ENCODE peak calls at places on chromosomes 3 and 15, in nine cellular contexts. One of them, this sample, is unnamed.

GRCh38 chr15:98063311-98063710 is 102.8 kb downstream of the ARRDC4 start:
- DNase-seq in progenitor cell of endocrine pancreas: no peak
- DNase-seq in astrocyte: peak
- DNase-seq in amygdala: no peak
- DNase-seq in GM12878: no peak
- DNase-seq in posterior cingulate gyrus: no peak
- DNase-seq in spleen: no peak
- DNase-seq in D341Med: no peak
- DNase-seq in T-helper 2 cell: no peak
- DNase-seq in this sample: no peak

GRCh38 chr3:136954246-136954645 is 3.5 kb upstream of the IL20RB start:
- DNase-seq in D341Med: no peak
- DNase-seq in T-helper 2 cell: no peak
- DNase-seq in progenitor cell of endocrine pancreas: no peak
- DNase-seq in posterior cingulate gyrus: no peak
- DNase-seq in astrocyte: peak
- DNase-seq in amygdala: no peak
- DNase-seq in spleen: no peak
- DNase-seq in GM12878: no peak
- DNase-seq in this sample: no peak

GRCh38 chr3:123610331-123610730 is 25.5 kb upstream of the HACD2 start:
- DNase-seq in spleen: no peak
- DNase-seq in D341Med: no peak
- DNase-seq in astrocyte: no peak
- DNase-seq in amygdala: no peak
- DNase-seq in posterior cingulate gyrus: no peak
- DNase-seq in progenitor cell of endocrine pancreas: no peak
- DNase-seq in T-helper 2 cell: no peak
- DNase-seq in GM12878: no peak
- DNase-seq in this sample: no peak

GRCh38 chr15:20340331-20340811 is 201.2 kb downstream of the GOLGA6L6 start:
- DNase-seq in T-helper 2 cell: no peak
- DNase-seq in D341Med: peak
- DNase-seq in posterior cingulate gyrus: peak
- DNase-seq in spleen: peak
- DNase-seq in progenitor cell of endocrine pancreas: peak
- DNase-seq in amygdala: no peak
- DNase-seq in GM12878: no peak
- DNase-seq in astrocyte: no peak
- DNase-seq in this sample: peak

GRCh38 chr3:137061186-137061585 is 103.4 kb downstream of the IL20RB start:
- DNase-seq in posterior cingulate gyrus: no peak
- DNase-seq in spleen: no peak
- DNase-seq in amygdala: no peak
- DNase-seq in astrocyte: no peak
- DNase-seq in GM12878: no peak
- DNase-seq in T-helper 2 cell: no peak
- DNase-seq in D341Med: no peak
- DNase-seq in progenitor cell of endocrine pancreas: no peak
- DNase-seq in this sample: no peak

GRCh38 chr3:158801200-158801599 is 654 bp upstream of the MFSD1 start:
- DNase-seq in posterior cingulate gyrus: no peak
- DNase-seq in T-helper 2 cell: no peak
- DNase-seq in D341Med: no peak
- DNase-seq in spleen: no peak
- DNase-seq in progenitor cell of endocrine pancreas: no peak
- DNase-seq in GM12878: no peak
- DNase-seq in amygdala: no peak
- DNase-seq in astrocyte: no peak
- DNase-seq in this sample: no peak

GRCh38 chr15:50940506-50940905 is 32.0 kb downstream of the AP4E1 start:
- DNase-seq in D341Med: no peak
- DNase-seq in progenitor cell of endocrine pancreas: no peak
- DNase-seq in GM12878: no peak
- DNase-seq in astrocyte: peak
- DNase-seq in posterior cingulate gyrus: no peak
- DNase-seq in spleen: no peak
- DNase-seq in amygdala: no peak
- DNase-seq in T-helper 2 cell: no peak
- DNase-seq in this sample: no peak

GRCh38 chr15:78353093-78353492 is 12.9 kb downstream of the CRABP1 start:
- DNase-seq in D341Med: no peak
- DNase-seq in T-helper 2 cell: peak
- DNase-seq in spleen: no peak
- DNase-seq in progenitor cell of endocrine pancreas: no peak
- DNase-seq in amygdala: no peak
- DNase-seq in posterior cingulate gyrus: no peak
- DNase-seq in astrocyte: no peak
- DNase-seq in GM12878: peak
- DNase-seq in this sample: no peak

GRCh38 chr15:97177135-97177704 is 783.3 kb upstream of the ARRDC4 start:
- DNase-seq in D341Med: no peak
- DNase-seq in progenitor cell of endocrine pancreas: peak
- DNase-seq in amygdala: no peak
- DNase-seq in GM12878: no peak
- DNase-seq in spleen: no peak
- DNase-seq in posterior cingulate gyrus: no peak
- DNase-seq in astrocyte: no peak
- DNase-seq in T-helper 2 cell: no peak
- DNase-seq in this sample: no peak

GRCh38 chr15:91926871-91927270 is 73.4 kb downstream of the SLCO3A1 start:
- DNase-seq in amygdala: no peak
- DNase-seq in progenitor cell of endocrine pancreas: no peak
- DNase-seq in astrocyte: no peak
- DNase-seq in spleen: no peak
- DNase-seq in posterior cingulate gyrus: no peak
- DNase-seq in D341Med: no peak
- DNase-seq in T-helper 2 cell: no peak
- DNase-seq in GM12878: no peak
- DNase-seq in this sample: no peak

GRCh38 chr15:66404532-66404931 is 17.8 kb downstream of the MAP2K1 start:
- DNase-seq in progenitor cell of endocrine pancreas: no peak
- DNase-seq in D341Med: no peak
- DNase-seq in amygdala: no peak
- DNase-seq in astrocyte: no peak
- DNase-seq in posterior cingulate gyrus: no peak
- DNase-seq in spleen: no peak
- DNase-seq in GM12878: no peak
- DNase-seq in T-helper 2 cell: no peak
- DNase-seq in this sample: no peak

GRCh38 chr3:52326976-52327375 is 10.9 kb downstream of the DNAH1 start:
- DNase-seq in spleen: no peak
- DNase-seq in T-helper 2 cell: no peak
- DNase-seq in progenitor cell of endocrine pancreas: no peak
- DNase-seq in amygdala: no peak
- DNase-seq in D341Med: no peak
- DNase-seq in GM12878: no peak
- DNase-seq in posterior cingulate gyrus: no peak
- DNase-seq in astrocyte: no peak
- DNase-seq in this sample: peak

GRCh38 chr15:65580287-65580686 is 30.6 kb downstream of the INTS14 start:
- DNase-seq in posterior cingulate gyrus: no peak
- DNase-seq in progenitor cell of endocrine pancreas: no peak
- DNase-seq in astrocyte: peak
- DNase-seq in GM12878: no peak
- DNase-seq in D341Med: peak
- DNase-seq in T-helper 2 cell: no peak
- DNase-seq in amygdala: no peak
- DNase-seq in spleen: no peak
- DNase-seq in this sample: no peak

GRCh38 chr3:126121074-126121473 is 37.1 kb upstream of the SLC41A3 start:
- DNase-seq in amygdala: no peak
- DNase-seq in D341Med: no peak
- DNase-seq in T-helper 2 cell: no peak
- DNase-seq in GM12878: no peak
- DNase-seq in astrocyte: no peak
- DNase-seq in progenitor cell of endocrine pancreas: no peak
- DNase-seq in posterior cingulate gyrus: no peak
- DNase-seq in spleen: peak
- DNase-seq in this sample: peak

This sample was measured in posterior vena cava.